ENCODE peak calls at places on chromosomes 5 and 9, in six cellular contexts. One of them, this sample, is unnamed.

GRCh38 chr9:138023394-138024124 is 146.0 kb downstream of the CACNA1B start:
- DNase-seq in posterior cingulate gyrus: peak
- DNase-seq in T follicular helper cell: no peak
- DNase-seq in HEK293T: no peak
- DNase-seq in T-cell: no peak
- DNase-seq in AG20443: peak
- DNase-seq in this sample: no peak

GRCh38 chr9:71795097-71795807 is 26.9 kb upstream of the CEMIP2 start:
- DNase-seq in posterior cingulate gyrus: no peak
- DNase-seq in T follicular helper cell: peak
- DNase-seq in HEK293T: no peak
- DNase-seq in T-cell: no peak
- DNase-seq in AG20443: no peak
- DNase-seq in this sample: no peak

GRCh38 chr5:76714771-76715483 is 999 bp upstream of the F2R start:
- DNase-seq in posterior cingulate gyrus: no peak
- DNase-seq in T follicular helper cell: no peak
- DNase-seq in HEK293T: no peak
- DNase-seq in T-cell: no peak
- DNase-seq in AG20443: peak
- DNase-seq in this sample: peak

GRCh38 chr9:89923961-89924504 is 319.2 kb downstream of the GADD45G start:
- DNase-seq in posterior cingulate gyrus: no peak
- DNase-seq in T follicular helper cell: no peak
- DNase-seq in HEK293T: no peak
- DNase-seq in T-cell: no peak
- DNase-seq in AG20443: no peak
- DNase-seq in this sample: no peak

GRCh38 chr9:122475717-122476116 is 2.0 kb downstream of the OR1J1 start:
- DNase-seq in posterior cingulate gyrus: no peak
- DNase-seq in T follicular helper cell: no peak
- DNase-seq in HEK293T: no peak
- DNase-seq in T-cell: no peak
- DNase-seq in AG20443: no peak
- DNase-seq in this sample: no peak

GRCh38 chr9:34578241-34579096 is 11.1 kb downstream of the CNTFR start:
- DNase-seq in posterior cingulate gyrus: no peak
- DNase-seq in T follicular helper cell: no peak
- DNase-seq in HEK293T: no peak
- DNase-seq in T-cell: no peak
- DNase-seq in AG20443: peak
- DNase-seq in this sample: no peak

GRCh38 chr5:115872447-115872846 is 30.7 kb downstream of the AP3S1 start:
- DNase-seq in posterior cingulate gyrus: no peak
- DNase-seq in T follicular helper cell: no peak
- DNase-seq in HEK293T: no peak
- DNase-seq in T-cell: no peak
- DNase-seq in AG20443: no peak
- DNase-seq in this sample: no peak

GRCh38 chr5:124043456-124043855 is 531.5 kb downstream of the CSNK1G3 start:
- DNase-seq in posterior cingulate gyrus: no peak
- DNase-seq in T follicular helper cell: no peak
- DNase-seq in HEK293T: peak
- DNase-seq in T-cell: no peak
- DNase-seq in AG20443: no peak
- DNase-seq in this sample: no peak

GRCh38 chr5:133715622-133716021 is 103.3 kb upstream of the FSTL4 start:
- DNase-seq in posterior cingulate gyrus: no peak
- DNase-seq in T follicular helper cell: no peak
- DNase-seq in HEK293T: no peak
- DNase-seq in T-cell: no peak
- DNase-seq in AG20443: no peak
- DNase-seq in this sample: no peak

GRCh38 chr5:143241892-143242291 is 161.6 kb downstream of the NR3C1 start:
- DNase-seq in posterior cingulate gyrus: no peak
- DNase-seq in T follicular helper cell: no peak
- DNase-seq in HEK293T: no peak
- DNase-seq in T-cell: no peak
- DNase-seq in AG20443: no peak
- DNase-seq in this sample: no peak

GRCh38 chr9:124477211-124478013 is 27.2 kb downstream of the ADGRD2 start:
- DNase-seq in posterior cingulate gyrus: no peak
- DNase-seq in T follicular helper cell: no peak
- DNase-seq in HEK293T: peak
- DNase-seq in T-cell: no peak
- DNase-seq in AG20443: no peak
- DNase-seq in this sample: no peak

GRCh38 chr5:122701640-122702523 is 73.0 kb upstream of the SNX2 start:
- DNase-seq in posterior cingulate gyrus: no peak
- DNase-seq in T follicular helper cell: no peak
- DNase-seq in HEK293T: no peak
- DNase-seq in T-cell: no peak
- DNase-seq in AG20443: no peak
- DNase-seq in this sample: no peak

GRCh38 chr5:167245871-167246270 is 1045.6 kb upstream of the WWC1 start:
- DNase-seq in posterior cingulate gyrus: no peak
- DNase-seq in T follicular helper cell: no peak
- DNase-seq in HEK293T: no peak
- DNase-seq in T-cell: no peak
- DNase-seq in AG20443: peak
- DNase-seq in this sample: no peak